ENCODE peak calls at places on chromosomes 2 and 18, in five cellular contexts. K is OCI-LY7, D is neural crest cell, X is WTC11, C is omental fat pad. F is an unnamed sample.

GRCh38 chr2:10048501-10049171 is 5.3 kb downstream of the KLF11 start:
- DNase-seq in D (no peak), K (peak), C (no peak), X (no peak), F (no peak)

GRCh38 chr18:70469916-70470315 is 181.1 kb downstream of the SOCS6 start:
- DNase-seq in K (no peak), D (no peak), C (no peak), X (no peak), F (no peak)

GRCh38 chr2:239817011-239817490 is 208.1 kb downstream of the NDUFA10 start:
- DNase-seq in X (no peak), C (no peak), K (no peak), D (no peak), F (no peak)

GRCh38 chr2:200703132-200703925 is 108.4 kb upstream of the BZW1 start:
- DNase-seq in K (peak), X (no peak), C (no peak), D (peak), F (no peak)

GRCh38 chr2:8541636-8542035 is 140.2 kb upstream of the ID2 start:
- DNase-seq in D (no peak), C (no peak), X (no peak), K (no peak), F (no peak)

GRCh38 chr2:102473020-102473419 is at the start of gene SLC9A4:
- DNase-seq in C (no peak), D (peak), X (peak), K (peak), F (peak)

GRCh38 chr18:27120246-27120645 is 64.9 kb downstream of the CHST9 start:
- DNase-seq in K (no peak), D (no peak), C (no peak), X (no peak), F (no peak)

GRCh38 chr2:86223098-86223681 is 23.9 kb downstream of the MRPL35 start:
- DNase-seq in X (no peak), C (no peak), D (no peak), K (no peak), F (peak)

GRCh38 chr2:173997269-173997668 is 32.1 kb upstream of the SP3 start:
- DNase-seq in D (no peak), X (no peak), K (peak), C (peak), F (no peak)

GRCh38 chr2:64263315-64263714 is 119.1 kb upstream of the PELI1 start:
- DNase-seq in K (peak), X (no peak), D (no peak), C (no peak), F (no peak)

GRCh38 chr2:192379736-192380135 is 185.0 kb upstream of the TMEFF2 start:
- DNase-seq in C (no peak), X (no peak), K (no peak), D (no peak), F (no peak)

GRCh38 chr2:198098918-198099317 is 294.5 kb downstream of the PLCL1 start:
- DNase-seq in X (peak), K (no peak), C (no peak), D (peak), F (peak)

GRCh38 chr2:194745532-194746146 is 911.4 kb upstream of the SLC39A10 start:
- DNase-seq in K (no peak), X (no peak), D (no peak), C (no peak), F (no peak)
- TF ChIP-seq CTCF in K (no peak), X (no peak), D (no peak), C (no peak), F (no peak)

DNA sequence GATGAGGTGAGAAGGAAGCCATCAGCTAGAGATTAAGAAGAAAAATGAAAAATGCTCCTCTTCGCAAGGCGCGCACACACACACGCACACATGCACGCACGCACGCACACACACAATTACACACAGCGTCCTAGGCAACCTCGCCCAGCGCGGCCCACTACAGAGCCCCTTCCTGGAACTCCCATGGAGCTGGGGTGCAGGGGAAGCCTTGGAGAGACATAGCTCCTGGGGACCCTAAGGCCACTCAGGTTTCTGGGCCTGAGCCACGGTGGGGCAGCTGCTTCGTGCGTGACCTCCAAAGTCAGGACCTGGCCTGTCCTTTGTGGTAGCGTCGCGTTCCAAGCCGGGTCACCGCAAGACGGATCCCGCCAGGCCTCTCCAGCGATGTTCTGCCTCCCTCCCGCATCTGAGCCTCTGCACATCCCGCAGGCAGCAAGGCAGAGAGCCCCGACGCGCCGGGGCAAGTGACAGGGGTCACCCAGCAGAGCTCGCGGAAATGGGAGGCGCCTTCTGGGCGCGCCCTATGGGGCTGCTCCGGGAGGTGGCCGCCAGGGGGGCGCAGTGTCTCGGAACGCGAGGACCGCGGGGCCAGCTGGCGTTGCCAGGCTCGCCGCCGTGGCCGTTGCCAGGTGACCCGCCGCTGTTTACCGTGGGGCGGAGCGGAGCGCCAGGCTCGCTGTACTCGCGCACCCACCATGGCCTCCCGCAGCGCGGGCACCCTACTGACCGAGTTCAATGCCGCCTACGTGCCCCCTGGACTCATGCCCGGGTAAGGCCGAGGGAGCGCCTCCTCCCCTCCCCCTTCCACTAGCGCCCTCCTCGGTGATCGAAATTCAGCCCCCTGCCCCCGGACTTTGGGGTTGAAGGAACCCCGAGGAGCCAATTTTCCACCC is 79.0 kb downstream of the CIB4 start:
- DNase-seq in D (no peak), C (no peak), K (no peak), X (peak), F (peak)
- TF ChIP-seq CTCF in D (no peak), C (no peak), K (no peak), X (no peak), F (peak)

DNA sequence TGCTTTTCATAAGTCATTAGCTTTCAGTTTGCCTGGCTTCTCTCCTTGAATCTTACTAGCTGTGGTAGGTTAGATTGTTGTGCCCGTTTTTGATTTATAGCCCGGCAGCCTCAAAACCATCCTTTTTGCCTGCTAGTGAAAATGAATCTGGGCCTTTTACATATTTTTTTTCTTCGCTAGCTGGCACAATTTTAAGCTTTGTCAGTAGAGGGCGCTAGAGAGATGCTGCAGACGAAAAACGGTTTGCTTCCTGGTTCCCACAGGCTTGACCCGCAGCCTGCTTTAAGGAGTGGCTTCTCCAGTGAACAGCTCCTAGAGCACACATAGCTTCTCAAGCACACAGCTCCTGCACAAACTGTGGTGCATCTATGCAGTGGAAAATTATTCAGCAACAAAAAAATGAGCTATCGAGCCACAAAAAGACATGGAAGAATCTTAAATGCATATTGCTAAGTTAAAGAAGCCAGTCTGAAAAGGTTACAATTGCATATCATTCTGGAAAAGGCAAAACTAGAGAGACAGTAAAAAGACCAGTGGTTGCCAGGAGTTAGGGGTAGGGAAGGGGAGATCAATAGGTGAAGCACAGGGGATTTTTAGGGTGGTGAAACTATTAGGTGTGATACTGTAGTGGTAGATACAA is 47.9 kb downstream of the E2F6 start:
- DNase-seq in C (no peak), K (peak), D (no peak), X (peak), F (no peak)
- TF ChIP-seq CTCF in C (no peak), K (peak), D (peak), X (peak), F (peak)

GRCh38 chr2:228688007-228688645 is 506.6 kb upstream of the SPHKAP start:
- DNase-seq in D (no peak), X (no peak), C (no peak), K (no peak), F (no peak)

GRCh38 chr2:228690681-228691080 is 509.2 kb upstream of the SPHKAP start:
- DNase-seq in C (no peak), X (no peak), D (no peak), K (no peak), F (no peak)

GRCh38 chr2:228689049-228689448 is 507.6 kb upstream of the SPHKAP start:
- DNase-seq in X (peak), K (no peak), D (peak), C (no peak), F (peak)
- TF ChIP-seq CTCF in X (peak), K (peak), D (peak), C (no peak), F (peak)

GRCh38 chr18:73514449-73514848 is 633.2 kb downstream of the FBXO15 start:
- DNase-seq in X (no peak), D (no peak), K (no peak), C (no peak), F (no peak)

DNA sequence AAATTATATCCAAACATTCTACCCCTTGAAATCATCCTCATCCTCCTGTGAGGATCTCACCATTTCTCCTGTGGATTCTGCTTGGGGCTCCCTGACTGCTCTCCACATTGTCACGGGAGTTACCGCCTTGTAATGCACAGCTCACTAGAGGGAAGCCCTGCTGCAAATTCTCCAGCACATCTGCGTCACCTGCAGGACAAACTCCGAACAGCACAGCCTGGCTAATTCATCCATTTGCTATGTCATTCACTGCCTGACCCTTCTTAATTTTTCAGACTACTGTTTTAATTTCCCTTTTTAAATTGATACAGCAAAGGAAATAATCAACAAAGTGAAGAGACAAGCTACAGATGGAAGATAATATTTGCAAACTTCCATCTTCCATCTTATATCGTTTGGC is 627.4 kb downstream of the FBXO15 start:
- DNase-seq in C (no peak), X (peak), D (no peak), K (no peak), F (no peak)
- TF ChIP-seq CTCF in C (no peak), X (peak), D (peak), K (no peak), F (peak)

GRCh38 chr2:159714586-159714930 is 2.3 kb downstream of the MARCHF7 start:
- DNase-seq in D (no peak), X (no peak), C (no peak), K (peak), F (no peak)

GRCh38 chr2:159712929-159713575 is 746 bp downstream of the MARCHF7 start:
- DNase-seq in X (no peak), K (peak), C (no peak), D (no peak), F (no peak)

GRCh38 chr2:159715451-159715850 is 3.1 kb downstream of the MARCHF7 start:
- DNase-seq in C (no peak), D (no peak), K (no peak), X (no peak), F (no peak)

GRCh38 chr2:159712194-159712928 is at the start of gene MARCHF7:
- DNase-seq in D (peak), C (peak), K (peak), X (peak), F (peak)

GRCh38 chr2:159713691-159714585 is 1.6 kb downstream of the MARCHF7 start:
- DNase-seq in D (no peak), C (no peak), K (peak), X (no peak), F (no peak)
- TF ChIP-seq CTCF in D (peak), C (no peak), K (peak), X (no peak), F (no peak)

GRCh38 chr2:149765636-149766035 is 178.1 kb upstream of the MMADHC start:
- DNase-seq in D (no peak), X (no peak), K (no peak), C (no peak), F (no peak)
- TF ChIP-seq CTCF in D (no peak), X (no peak), K (no peak), C (no peak), F (no peak)

F was measured in glutamatergic neuron.